ENCODE peak calls at places on chromosomes 7 and 10, in eight cellular contexts. One of them, this sample, is unnamed.

GRCh38 chr7:48938539-48938938 is 14.2 kb downstream of the CDC14C start:
- DNase-seq in CD4-positive, alpha-beta memory T cell: no peak
- DNase-seq in sigmoid colon: no peak
- DNase-seq in thoracic aorta: no peak
- DNase-seq in CD8-positive, alpha-beta memory T cell: no peak
- DNase-seq in H9: no peak
- DNase-seq in caudate nucleus: no peak
- DNase-seq in IMR-90: no peak
- DNase-seq in this sample: no peak

GRCh38 chr10:124697837-124698559 is 46.2 kb downstream of the FAM53B start:
- DNase-seq in CD4-positive, alpha-beta memory T cell: peak
- DNase-seq in sigmoid colon: no peak
- DNase-seq in thoracic aorta: no peak
- DNase-seq in CD8-positive, alpha-beta memory T cell: peak
- DNase-seq in H9: no peak
- DNase-seq in caudate nucleus: no peak
- DNase-seq in IMR-90: peak
- DNase-seq in this sample: no peak

GRCh38 chr7:8278183-8278582 is 16.2 kb upstream of the ICA1 start:
- DNase-seq in CD4-positive, alpha-beta memory T cell: no peak
- DNase-seq in sigmoid colon: no peak
- DNase-seq in thoracic aorta: no peak
- DNase-seq in CD8-positive, alpha-beta memory T cell: no peak
- DNase-seq in H9: no peak
- DNase-seq in caudate nucleus: no peak
- DNase-seq in IMR-90: no peak
- DNase-seq in this sample: no peak

GRCh38 chr7:44380179-44380830 is 54.9 kb upstream of the CAMK2B start:
- DNase-seq in CD4-positive, alpha-beta memory T cell: no peak
- DNase-seq in sigmoid colon: no peak
- DNase-seq in thoracic aorta: no peak
- DNase-seq in CD8-positive, alpha-beta memory T cell: no peak
- DNase-seq in H9: no peak
- DNase-seq in caudate nucleus: no peak
- DNase-seq in IMR-90: no peak
- DNase-seq in this sample: no peak

GRCh38 chr7:100641860-100642533 is 645 bp upstream of the TFR2 start:
- DNase-seq in CD4-positive, alpha-beta memory T cell: no peak
- DNase-seq in sigmoid colon: no peak
- DNase-seq in thoracic aorta: no peak
- DNase-seq in CD8-positive, alpha-beta memory T cell: no peak
- DNase-seq in H9: no peak
- DNase-seq in caudate nucleus: no peak
- DNase-seq in IMR-90: no peak
- DNase-seq in this sample: no peak

GRCh38 chr10:102604379-102604960 is 39.8 kb upstream of the TRIM8 start:
- DNase-seq in CD4-positive, alpha-beta memory T cell: no peak
- DNase-seq in sigmoid colon: peak
- DNase-seq in thoracic aorta: no peak
- DNase-seq in CD8-positive, alpha-beta memory T cell: no peak
- DNase-seq in H9: no peak
- DNase-seq in caudate nucleus: no peak
- DNase-seq in IMR-90: peak
- DNase-seq in this sample: no peak

GRCh38 chr7:85041599-85042216 is 145.1 kb downstream of the SEMA3D start:
- DNase-seq in CD4-positive, alpha-beta memory T cell: no peak
- DNase-seq in sigmoid colon: no peak
- DNase-seq in thoracic aorta: no peak
- DNase-seq in CD8-positive, alpha-beta memory T cell: no peak
- DNase-seq in H9: peak
- DNase-seq in caudate nucleus: no peak
- DNase-seq in IMR-90: peak
- DNase-seq in this sample: no peak

GRCh38 chr7:116952640-116953371 is 495 bp upstream of the ST7 start:
- DNase-seq in CD4-positive, alpha-beta memory T cell: no peak
- DNase-seq in sigmoid colon: peak
- DNase-seq in thoracic aorta: peak
- DNase-seq in CD8-positive, alpha-beta memory T cell: no peak
- DNase-seq in H9: peak
- DNase-seq in caudate nucleus: no peak
- DNase-seq in IMR-90: peak
- DNase-seq in this sample: no peak

GRCh38 chr10:129970404-129971364 is 6.6 kb upstream of the EBF3 start:
- DNase-seq in CD4-positive, alpha-beta memory T cell: no peak
- DNase-seq in sigmoid colon: peak
- DNase-seq in thoracic aorta: no peak
- DNase-seq in CD8-positive, alpha-beta memory T cell: no peak
- DNase-seq in H9: no peak
- DNase-seq in caudate nucleus: no peak
- DNase-seq in IMR-90: no peak
- DNase-seq in this sample: no peak

GRCh38 chr10:129893690-129894089 is 70.4 kb downstream of the EBF3 start:
- DNase-seq in CD4-positive, alpha-beta memory T cell: no peak
- DNase-seq in sigmoid colon: no peak
- DNase-seq in thoracic aorta: no peak
- DNase-seq in CD8-positive, alpha-beta memory T cell: no peak
- DNase-seq in H9: no peak
- DNase-seq in caudate nucleus: no peak
- DNase-seq in IMR-90: no peak
- DNase-seq in this sample: no peak

GRCh38 chr10:77939561-77940001 is 13.0 kb upstream of the DLG5 start:
- DNase-seq in CD4-positive, alpha-beta memory T cell: no peak
- DNase-seq in sigmoid colon: peak
- DNase-seq in thoracic aorta: no peak
- DNase-seq in CD8-positive, alpha-beta memory T cell: no peak
- DNase-seq in H9: no peak
- DNase-seq in caudate nucleus: no peak
- DNase-seq in IMR-90: peak
- DNase-seq in this sample: no peak

GRCh38 chr10:79266092-79266491 is 81.2 kb upstream of the PPIF start:
- DNase-seq in CD4-positive, alpha-beta memory T cell: no peak
- DNase-seq in sigmoid colon: no peak
- DNase-seq in thoracic aorta: peak
- DNase-seq in CD8-positive, alpha-beta memory T cell: no peak
- DNase-seq in H9: no peak
- DNase-seq in caudate nucleus: no peak
- DNase-seq in IMR-90: no peak
- DNase-seq in this sample: no peak

GRCh38 chr7:138195207-138195606 is 118.9 kb downstream of the AKR1D1 start:
- DNase-seq in CD4-positive, alpha-beta memory T cell: no peak
- DNase-seq in sigmoid colon: no peak
- DNase-seq in thoracic aorta: no peak
- DNase-seq in CD8-positive, alpha-beta memory T cell: no peak
- DNase-seq in H9: no peak
- DNase-seq in caudate nucleus: no peak
- DNase-seq in IMR-90: no peak
- DNase-seq in this sample: no peak

GRCh38 chr7:157588271-157588589 is 251.4 kb downstream of the DNAJB6 start:
- DNase-seq in CD4-positive, alpha-beta memory T cell: no peak
- DNase-seq in sigmoid colon: peak
- DNase-seq in thoracic aorta: no peak
- DNase-seq in CD8-positive, alpha-beta memory T cell: no peak
- DNase-seq in H9: no peak
- DNase-seq in caudate nucleus: no peak
- DNase-seq in IMR-90: no peak
- DNase-seq in this sample: no peak

GRCh38 chr7:44127161-44127560 is 3.8 kb upstream of the POLD2 start:
- DNase-seq in CD4-positive, alpha-beta memory T cell: no peak
- DNase-seq in sigmoid colon: no peak
- DNase-seq in thoracic aorta: no peak
- DNase-seq in CD8-positive, alpha-beta memory T cell: no peak
- DNase-seq in H9: no peak
- DNase-seq in caudate nucleus: no peak
- DNase-seq in IMR-90: no peak
- DNase-seq in this sample: no peak

DNA sequence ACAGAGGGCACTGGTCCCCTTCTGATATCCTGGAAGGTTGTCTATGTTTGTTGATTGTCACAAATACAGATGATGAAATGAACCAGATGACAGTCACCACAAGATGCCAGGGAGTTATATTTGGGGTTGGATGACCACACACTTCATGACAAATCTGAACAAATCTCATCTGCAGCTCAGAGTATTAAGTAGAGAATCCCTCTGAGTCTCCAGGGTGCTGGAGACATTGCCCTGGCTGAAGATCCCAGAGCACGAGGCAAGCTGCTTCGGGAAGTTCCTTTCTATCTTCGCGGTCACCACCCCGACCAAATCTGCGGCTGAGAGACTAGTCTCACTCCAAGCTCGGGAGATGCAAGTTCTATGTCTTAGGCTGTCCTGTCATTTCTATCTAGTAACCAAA is 9.0 kb downstream of the DENND2A start:
- DNase-seq in CD4-positive, alpha-beta memory T cell: no peak
- DNase-seq in sigmoid colon: peak
- DNase-seq in thoracic aorta: no peak
- DNase-seq in CD8-positive, alpha-beta memory T cell: no peak
- DNase-seq in H9: no peak
- DNase-seq in caudate nucleus: no peak
- DNase-seq in IMR-90: no peak
- DNase-seq in this sample: no peak
- H3K27ac ChIP-seq in CD4-positive, alpha-beta memory T cell: no peak
- H3K27ac ChIP-seq in sigmoid colon: peak
- H3K27ac ChIP-seq in thoracic aorta: no peak
- H3K27ac ChIP-seq in CD8-positive, alpha-beta memory T cell: no peak
- H3K27ac ChIP-seq in H9: no peak
- H3K27ac ChIP-seq in caudate nucleus: no peak
- H3K27ac ChIP-seq in IMR-90: no peak
- H3K27ac ChIP-seq in this sample: no peak

DNA sequence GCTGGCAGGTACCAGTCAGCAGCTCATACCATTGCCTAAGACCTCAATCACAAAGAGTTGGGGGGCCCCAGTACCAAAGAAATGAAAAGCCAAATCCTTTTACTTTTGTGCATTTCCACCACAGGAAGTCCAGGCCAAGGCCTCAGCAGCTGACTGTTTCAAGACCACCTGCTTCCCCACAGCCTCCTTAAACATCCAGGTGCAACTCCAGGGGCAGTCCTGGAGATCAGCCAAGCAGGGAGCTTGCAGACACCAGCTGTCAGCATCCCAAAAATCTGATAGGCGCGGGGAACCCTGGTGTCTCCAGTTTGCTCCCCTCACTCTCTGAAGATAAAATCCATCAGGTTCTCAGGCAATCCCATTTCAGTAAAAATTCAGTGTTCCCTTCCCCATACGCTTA is 91.5 kb upstream of the EFCAB10 start:
- DNase-seq in CD4-positive, alpha-beta memory T cell: no peak
- DNase-seq in sigmoid colon: no peak
- DNase-seq in thoracic aorta: no peak
- DNase-seq in CD8-positive, alpha-beta memory T cell: no peak
- DNase-seq in H9: no peak
- DNase-seq in caudate nucleus: no peak
- DNase-seq in IMR-90: no peak
- DNase-seq in this sample: no peak
- H3K27ac ChIP-seq in CD4-positive, alpha-beta memory T cell: no peak
- H3K27ac ChIP-seq in sigmoid colon: no peak
- H3K27ac ChIP-seq in thoracic aorta: no peak
- H3K27ac ChIP-seq in CD8-positive, alpha-beta memory T cell: no peak
- H3K27ac ChIP-seq in H9: peak
- H3K27ac ChIP-seq in caudate nucleus: no peak
- H3K27ac ChIP-seq in IMR-90: no peak
- H3K27ac ChIP-seq in this sample: no peak

DNA sequence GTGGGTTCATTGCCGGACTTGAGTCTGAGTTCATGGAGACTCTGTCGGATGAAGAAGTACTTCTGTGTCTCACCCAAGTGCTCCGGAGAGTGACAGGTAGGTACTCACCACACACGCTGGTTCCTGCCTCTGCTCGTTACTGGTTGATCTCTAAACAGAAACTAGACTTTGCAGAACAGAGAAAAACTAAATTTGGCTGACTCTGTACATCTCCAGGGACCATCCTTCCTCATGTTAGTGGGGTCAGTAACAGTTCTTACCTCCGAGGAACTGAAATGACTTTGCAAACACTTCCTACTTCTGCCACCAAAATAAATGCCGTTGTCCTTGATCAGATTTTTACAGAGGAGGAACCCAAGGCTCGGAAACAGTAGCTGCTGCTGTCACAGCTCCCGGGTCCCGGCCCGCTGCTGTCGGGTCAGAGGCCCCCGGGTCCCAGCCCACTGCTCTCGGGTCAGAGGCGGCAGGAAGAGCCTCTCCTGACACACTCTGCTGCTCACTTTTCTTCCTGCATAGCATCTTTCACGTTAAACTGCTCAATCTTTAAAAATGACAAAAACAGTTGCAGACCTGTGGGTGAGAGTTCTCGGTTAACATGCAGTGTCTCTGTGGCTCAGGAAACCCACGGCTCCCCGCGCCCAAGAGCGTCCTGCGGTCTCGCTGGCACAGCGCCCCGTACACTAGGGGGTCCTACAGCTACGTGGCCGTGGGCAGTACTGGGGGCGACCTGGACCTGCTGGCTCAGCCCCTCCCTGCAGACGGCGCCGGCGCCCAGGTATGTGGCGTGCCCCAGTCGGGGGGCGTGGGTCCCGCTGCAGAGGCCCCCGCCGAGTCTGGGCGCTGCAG is 4.8 kb upstream of the MTG1 start:
- DNase-seq in CD4-positive, alpha-beta memory T cell: peak
- DNase-seq in sigmoid colon: peak
- DNase-seq in thoracic aorta: no peak
- DNase-seq in CD8-positive, alpha-beta memory T cell: peak
- DNase-seq in H9: no peak
- DNase-seq in caudate nucleus: no peak
- DNase-seq in IMR-90: no peak
- DNase-seq in this sample: peak
- H3K27ac ChIP-seq in CD4-positive, alpha-beta memory T cell: peak
- H3K27ac ChIP-seq in sigmoid colon: peak
- H3K27ac ChIP-seq in thoracic aorta: no peak
- H3K27ac ChIP-seq in CD8-positive, alpha-beta memory T cell: peak
- H3K27ac ChIP-seq in H9: no peak
- H3K27ac ChIP-seq in caudate nucleus: peak
- H3K27ac ChIP-seq in IMR-90: no peak
- H3K27ac ChIP-seq in this sample: peak

GRCh38 chr7:91085175-91085574 is 179.1 kb upstream of the FZD1 start:
- DNase-seq in CD4-positive, alpha-beta memory T cell: peak
- DNase-seq in sigmoid colon: no peak
- DNase-seq in thoracic aorta: no peak
- DNase-seq in CD8-positive, alpha-beta memory T cell: no peak
- DNase-seq in H9: no peak
- DNase-seq in caudate nucleus: no peak
- DNase-seq in IMR-90: no peak
- DNase-seq in this sample: peak

GRCh38 chr7:91080351-91080750 is 183.9 kb upstream of the FZD1 start:
- DNase-seq in CD4-positive, alpha-beta memory T cell: no peak
- DNase-seq in sigmoid colon: no peak
- DNase-seq in thoracic aorta: no peak
- DNase-seq in CD8-positive, alpha-beta memory T cell: no peak
- DNase-seq in H9: no peak
- DNase-seq in caudate nucleus: no peak
- DNase-seq in IMR-90: no peak
- DNase-seq in this sample: no peak

GRCh38 chr7:91082038-91082437 is 182.2 kb upstream of the FZD1 start:
- DNase-seq in CD4-positive, alpha-beta memory T cell: no peak
- DNase-seq in sigmoid colon: no peak
- DNase-seq in thoracic aorta: no peak
- DNase-seq in CD8-positive, alpha-beta memory T cell: no peak
- DNase-seq in H9: no peak
- DNase-seq in caudate nucleus: no peak
- DNase-seq in IMR-90: peak
- DNase-seq in this sample: no peak

GRCh38 chr7:91083855-91084644 is 180.2 kb upstream of the FZD1 start:
- DNase-seq in CD4-positive, alpha-beta memory T cell: no peak
- DNase-seq in sigmoid colon: no peak
- DNase-seq in thoracic aorta: no peak
- DNase-seq in CD8-positive, alpha-beta memory T cell: no peak
- DNase-seq in H9: no peak
- DNase-seq in caudate nucleus: no peak
- DNase-seq in IMR-90: no peak
- DNase-seq in this sample: no peak

GRCh38 chr7:91082854-91083495 is 181.3 kb upstream of the FZD1 start:
- DNase-seq in CD4-positive, alpha-beta memory T cell: no peak
- DNase-seq in sigmoid colon: no peak
- DNase-seq in thoracic aorta: no peak
- DNase-seq in CD8-positive, alpha-beta memory T cell: no peak
- DNase-seq in H9: no peak
- DNase-seq in caudate nucleus: no peak
- DNase-seq in IMR-90: peak
- DNase-seq in this sample: no peak
- H3K27ac ChIP-seq in CD4-positive, alpha-beta memory T cell: no peak
- H3K27ac ChIP-seq in sigmoid colon: peak
- H3K27ac ChIP-seq in thoracic aorta: no peak
- H3K27ac ChIP-seq in CD8-positive, alpha-beta memory T cell: no peak
- H3K27ac ChIP-seq in H9: no peak
- H3K27ac ChIP-seq in caudate nucleus: no peak
- H3K27ac ChIP-seq in IMR-90: peak
- H3K27ac ChIP-seq in this sample: no peak

This sample was measured in naive thymus-derived CD4-positive, alpha-beta T cell.